ENCODE peak calls at places on chromosomes 6 and 20, in nine cellular contexts. One of them, this sample, is unnamed.

GRCh38 chr20:51972031-51972430 is 169.7 kb upstream of the SALL4 start:
- DNase-seq in fibroblast of pulmonary artery: no peak
- DNase-seq in HepG2: no peak
- DNase-seq in foreskin fibroblast: no peak
- DNase-seq in progenitor cell of endocrine pancreas: no peak
- DNase-seq in HL-60: no peak
- DNase-seq in fibroblast of villous mesenchyme: no peak
- DNase-seq in colonic mucosa: no peak
- DNase-seq in thyroid gland: no peak
- DNase-seq in this sample: no peak

GRCh38 chr6:157548635-157549467 is 167.9 kb downstream of the ZDHHC14 start:
- DNase-seq in foreskin fibroblast: no peak
- DNase-seq in HL-60: peak
- DNase-seq in HepG2: no peak
- DNase-seq in fibroblast of pulmonary artery: no peak
- DNase-seq in thyroid gland: no peak
- DNase-seq in fibroblast of villous mesenchyme: no peak
- DNase-seq in progenitor cell of endocrine pancreas: no peak
- DNase-seq in colonic mucosa: no peak
- DNase-seq in this sample: no peak

GRCh38 chr20:38889050-38889449 is 37.2 kb upstream of the FAM83D start:
- DNase-seq in foreskin fibroblast: no peak
- DNase-seq in HepG2: no peak
- DNase-seq in fibroblast of pulmonary artery: no peak
- DNase-seq in colonic mucosa: no peak
- DNase-seq in progenitor cell of endocrine pancreas: no peak
- DNase-seq in fibroblast of villous mesenchyme: no peak
- DNase-seq in thyroid gland: no peak
- DNase-seq in HL-60: no peak
- DNase-seq in this sample: no peak

GRCh38 chr6:7587631-7588100 is 2.3 kb upstream of the SNRNP48 start:
- DNase-seq in colonic mucosa: peak
- DNase-seq in foreskin fibroblast: peak
- DNase-seq in fibroblast of pulmonary artery: peak
- DNase-seq in thyroid gland: no peak
- DNase-seq in progenitor cell of endocrine pancreas: no peak
- DNase-seq in HL-60: no peak
- DNase-seq in fibroblast of villous mesenchyme: peak
- DNase-seq in HepG2: no peak
- DNase-seq in this sample: no peak

GRCh38 chr6:64330694-64331309 is 695.2 kb downstream of the PHF3 start:
- DNase-seq in progenitor cell of endocrine pancreas: peak
- DNase-seq in HepG2: peak
- DNase-seq in HL-60: peak
- DNase-seq in fibroblast of pulmonary artery: peak
- DNase-seq in thyroid gland: peak
- DNase-seq in colonic mucosa: peak
- DNase-seq in fibroblast of villous mesenchyme: peak
- DNase-seq in foreskin fibroblast: peak
- DNase-seq in this sample: peak

GRCh38 chr6:137739544-137739943 is 127.5 kb upstream of the TNFAIP3 start:
- DNase-seq in fibroblast of pulmonary artery: no peak
- DNase-seq in HL-60: no peak
- DNase-seq in HepG2: no peak
- DNase-seq in foreskin fibroblast: no peak
- DNase-seq in progenitor cell of endocrine pancreas: no peak
- DNase-seq in colonic mucosa: no peak
- DNase-seq in fibroblast of villous mesenchyme: no peak
- DNase-seq in thyroid gland: no peak
- DNase-seq in this sample: no peak

GRCh38 chr20:37911838-37912273 is 8.9 kb downstream of the VSTM2L start:
- DNase-seq in progenitor cell of endocrine pancreas: no peak
- DNase-seq in HepG2: no peak
- DNase-seq in colonic mucosa: peak
- DNase-seq in HL-60: no peak
- DNase-seq in fibroblast of pulmonary artery: peak
- DNase-seq in thyroid gland: no peak
- DNase-seq in foreskin fibroblast: peak
- DNase-seq in fibroblast of villous mesenchyme: peak
- DNase-seq in this sample: peak

GRCh38 chr6:32977272-32977952 is 9.0 kb downstream of the BRD2 start:
- DNase-seq in colonic mucosa: no peak
- DNase-seq in fibroblast of villous mesenchyme: no peak
- DNase-seq in foreskin fibroblast: no peak
- DNase-seq in HL-60: no peak
- DNase-seq in thyroid gland: no peak
- DNase-seq in HepG2: no peak
- DNase-seq in fibroblast of pulmonary artery: no peak
- DNase-seq in progenitor cell of endocrine pancreas: no peak
- DNase-seq in this sample: no peak

GRCh38 chr20:23449400-23449799 is 3.3 kb downstream of the CST11 start:
- DNase-seq in fibroblast of pulmonary artery: peak
- DNase-seq in HepG2: no peak
- DNase-seq in foreskin fibroblast: no peak
- DNase-seq in thyroid gland: no peak
- DNase-seq in progenitor cell of endocrine pancreas: no peak
- DNase-seq in HL-60: peak
- DNase-seq in colonic mucosa: no peak
- DNase-seq in fibroblast of villous mesenchyme: no peak
- DNase-seq in this sample: no peak

GRCh38 chr20:36804425-36804824 is 30.9 kb upstream of the DSN1 start:
- DNase-seq in HL-60: no peak
- DNase-seq in thyroid gland: no peak
- DNase-seq in fibroblast of villous mesenchyme: no peak
- DNase-seq in colonic mucosa: no peak
- DNase-seq in foreskin fibroblast: no peak
- DNase-seq in HepG2: no peak
- DNase-seq in progenitor cell of endocrine pancreas: no peak
- DNase-seq in fibroblast of pulmonary artery: no peak
- DNase-seq in this sample: no peak

GRCh38 chr20:41358230-41358629 is 8.4 kb downstream of the EMILIN3 start:
- DNase-seq in fibroblast of pulmonary artery: no peak
- DNase-seq in colonic mucosa: no peak
- DNase-seq in fibroblast of villous mesenchyme: no peak
- DNase-seq in HepG2: no peak
- DNase-seq in thyroid gland: no peak
- DNase-seq in foreskin fibroblast: no peak
- DNase-seq in HL-60: no peak
- DNase-seq in progenitor cell of endocrine pancreas: no peak
- DNase-seq in this sample: no peak

GRCh38 chr20:49573900-49574416 is 6.0 kb upstream of the PTGIS start:
- DNase-seq in HL-60: no peak
- DNase-seq in thyroid gland: no peak
- DNase-seq in colonic mucosa: no peak
- DNase-seq in fibroblast of villous mesenchyme: no peak
- DNase-seq in fibroblast of pulmonary artery: no peak
- DNase-seq in foreskin fibroblast: peak
- DNase-seq in progenitor cell of endocrine pancreas: no peak
- DNase-seq in HepG2: no peak
- DNase-seq in this sample: no peak

GRCh38 chr6:121436172-121436965 is 923 bp downstream of the GJA1 start:
- DNase-seq in fibroblast of pulmonary artery: peak
- DNase-seq in foreskin fibroblast: no peak
- DNase-seq in thyroid gland: peak
- DNase-seq in fibroblast of villous mesenchyme: no peak
- DNase-seq in progenitor cell of endocrine pancreas: no peak
- DNase-seq in HepG2: no peak
- DNase-seq in HL-60: no peak
- DNase-seq in colonic mucosa: no peak
- DNase-seq in this sample: no peak

GRCh38 chr20:25532971-25533391 is 52.4 kb downstream of the NINL start:
- DNase-seq in foreskin fibroblast: no peak
- DNase-seq in thyroid gland: peak
- DNase-seq in colonic mucosa: no peak
- DNase-seq in fibroblast of pulmonary artery: peak
- DNase-seq in HL-60: no peak
- DNase-seq in HepG2: no peak
- DNase-seq in fibroblast of villous mesenchyme: no peak
- DNase-seq in progenitor cell of endocrine pancreas: no peak
- DNase-seq in this sample: no peak

GRCh38 chr6:128244751-128245405 is 275.5 kb downstream of the PTPRK start:
- DNase-seq in colonic mucosa: no peak
- DNase-seq in HL-60: no peak
- DNase-seq in foreskin fibroblast: no peak
- DNase-seq in fibroblast of pulmonary artery: peak
- DNase-seq in thyroid gland: no peak
- DNase-seq in HepG2: no peak
- DNase-seq in progenitor cell of endocrine pancreas: no peak
- DNase-seq in fibroblast of villous mesenchyme: peak
- DNase-seq in this sample: no peak

GRCh38 chr6:116220172-116220571 is 33.7 kb downstream of the TSPYL4 start:
- DNase-seq in fibroblast of villous mesenchyme: peak
- DNase-seq in HL-60: no peak
- DNase-seq in colonic mucosa: no peak
- DNase-seq in HepG2: no peak
- DNase-seq in foreskin fibroblast: peak
- DNase-seq in progenitor cell of endocrine pancreas: no peak
- DNase-seq in fibroblast of pulmonary artery: peak
- DNase-seq in thyroid gland: peak
- DNase-seq in this sample: no peak

GRCh38 chr20:43824699-43825402 is 89.8 kb upstream of the TOX2 start:
- DNase-seq in colonic mucosa: peak
- DNase-seq in fibroblast of pulmonary artery: peak
- DNase-seq in HL-60: no peak
- DNase-seq in foreskin fibroblast: no peak
- DNase-seq in thyroid gland: no peak
- DNase-seq in HepG2: peak
- DNase-seq in fibroblast of villous mesenchyme: peak
- DNase-seq in progenitor cell of endocrine pancreas: no peak
- DNase-seq in this sample: peak

GRCh38 chr6:53956068-53956711 is 155.1 kb upstream of the MLIP start:
- DNase-seq in fibroblast of villous mesenchyme: peak
- DNase-seq in HL-60: peak
- DNase-seq in HepG2: peak
- DNase-seq in fibroblast of pulmonary artery: peak
- DNase-seq in colonic mucosa: peak
- DNase-seq in foreskin fibroblast: peak
- DNase-seq in progenitor cell of endocrine pancreas: peak
- DNase-seq in thyroid gland: peak
- DNase-seq in this sample: peak
- TF ChIP-seq CTCF in fibroblast of villous mesenchyme: peak
- TF ChIP-seq CTCF in HL-60: peak
- TF ChIP-seq CTCF in HepG2: peak
- TF ChIP-seq CTCF in fibroblast of pulmonary artery: peak
- TF ChIP-seq CTCF in colonic mucosa: peak
- TF ChIP-seq CTCF in foreskin fibroblast: peak
- TF ChIP-seq CTCF in progenitor cell of endocrine pancreas: peak
- TF ChIP-seq CTCF in thyroid gland: peak
- TF ChIP-seq CTCF in this sample: peak

GRCh38 chr6:72386324-72386723 is 235.5 kb upstream of the KCNQ5 start:
- DNase-seq in progenitor cell of endocrine pancreas: no peak
- DNase-seq in HL-60: peak
- DNase-seq in colonic mucosa: no peak
- DNase-seq in foreskin fibroblast: no peak
- DNase-seq in fibroblast of pulmonary artery: peak
- DNase-seq in HepG2: no peak
- DNase-seq in thyroid gland: no peak
- DNase-seq in fibroblast of villous mesenchyme: no peak
- DNase-seq in this sample: no peak
- TF ChIP-seq CTCF in progenitor cell of endocrine pancreas: no peak
- TF ChIP-seq CTCF in HL-60: no peak
- TF ChIP-seq CTCF in colonic mucosa: no peak
- TF ChIP-seq CTCF in foreskin fibroblast: no peak
- TF ChIP-seq CTCF in fibroblast of pulmonary artery: no peak
- TF ChIP-seq CTCF in HepG2: no peak
- TF ChIP-seq CTCF in thyroid gland: no peak
- TF ChIP-seq CTCF in fibroblast of villous mesenchyme: no peak
- TF ChIP-seq CTCF in this sample: no peak

DNA sequence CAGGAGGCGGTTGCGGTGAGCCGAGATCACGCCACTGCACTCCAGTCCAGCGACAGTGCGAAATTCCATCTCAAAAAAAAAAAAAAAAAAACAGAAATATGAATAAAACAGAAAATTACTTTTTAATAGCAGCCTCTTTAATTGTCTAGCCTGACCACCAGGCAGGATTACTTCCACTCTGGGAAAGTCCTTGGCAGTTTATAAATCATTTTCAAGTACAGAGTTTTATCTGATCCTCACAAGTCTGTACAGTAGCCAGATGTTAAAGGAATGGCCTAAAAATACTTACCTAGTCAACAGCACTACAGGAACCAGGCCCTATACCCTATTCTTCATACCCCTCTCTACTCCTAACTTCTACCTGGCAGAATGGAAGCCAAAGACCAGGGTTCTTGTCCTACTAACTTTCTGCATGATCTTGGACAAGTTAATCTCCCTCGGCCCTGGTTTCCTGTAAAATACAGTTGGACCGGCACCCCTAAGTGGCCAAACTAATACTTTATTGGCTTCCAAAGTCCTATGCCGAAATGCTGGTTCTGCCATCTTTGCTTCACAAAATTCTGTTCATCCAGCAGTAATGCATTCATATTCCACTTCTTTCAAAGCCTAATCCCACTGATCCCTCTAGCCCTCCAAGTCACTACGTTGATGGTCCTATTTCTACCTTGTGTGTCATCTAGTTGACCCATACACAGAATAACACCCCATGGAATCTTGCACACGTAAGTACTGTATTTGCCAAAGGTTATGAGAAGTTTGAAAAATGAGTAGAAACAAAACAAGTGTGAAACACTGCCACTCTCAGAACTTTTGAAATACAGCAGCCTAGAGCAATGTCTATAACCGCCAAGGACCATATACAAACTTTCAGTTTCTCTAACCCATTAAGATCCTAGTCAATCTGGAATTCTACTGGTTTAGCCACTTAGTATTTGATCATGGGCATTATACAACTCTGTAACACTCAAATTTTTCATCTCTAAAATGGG is 1.7 kb downstream of the EIF2S2 start:
- DNase-seq in colonic mucosa: no peak
- DNase-seq in foreskin fibroblast: no peak
- DNase-seq in fibroblast of villous mesenchyme: peak
- DNase-seq in thyroid gland: no peak
- DNase-seq in HL-60: no peak
- DNase-seq in HepG2: peak
- DNase-seq in progenitor cell of endocrine pancreas: no peak
- DNase-seq in fibroblast of pulmonary artery: peak
- DNase-seq in this sample: no peak
- TF ChIP-seq CTCF in colonic mucosa: no peak
- TF ChIP-seq CTCF in foreskin fibroblast: no peak
- TF ChIP-seq CTCF in fibroblast of villous mesenchyme: no peak
- TF ChIP-seq CTCF in thyroid gland: no peak
- TF ChIP-seq CTCF in HL-60: no peak
- TF ChIP-seq CTCF in HepG2: peak
- TF ChIP-seq CTCF in progenitor cell of endocrine pancreas: no peak
- TF ChIP-seq CTCF in fibroblast of pulmonary artery: no peak
- TF ChIP-seq CTCF in this sample: no peak

DNA sequence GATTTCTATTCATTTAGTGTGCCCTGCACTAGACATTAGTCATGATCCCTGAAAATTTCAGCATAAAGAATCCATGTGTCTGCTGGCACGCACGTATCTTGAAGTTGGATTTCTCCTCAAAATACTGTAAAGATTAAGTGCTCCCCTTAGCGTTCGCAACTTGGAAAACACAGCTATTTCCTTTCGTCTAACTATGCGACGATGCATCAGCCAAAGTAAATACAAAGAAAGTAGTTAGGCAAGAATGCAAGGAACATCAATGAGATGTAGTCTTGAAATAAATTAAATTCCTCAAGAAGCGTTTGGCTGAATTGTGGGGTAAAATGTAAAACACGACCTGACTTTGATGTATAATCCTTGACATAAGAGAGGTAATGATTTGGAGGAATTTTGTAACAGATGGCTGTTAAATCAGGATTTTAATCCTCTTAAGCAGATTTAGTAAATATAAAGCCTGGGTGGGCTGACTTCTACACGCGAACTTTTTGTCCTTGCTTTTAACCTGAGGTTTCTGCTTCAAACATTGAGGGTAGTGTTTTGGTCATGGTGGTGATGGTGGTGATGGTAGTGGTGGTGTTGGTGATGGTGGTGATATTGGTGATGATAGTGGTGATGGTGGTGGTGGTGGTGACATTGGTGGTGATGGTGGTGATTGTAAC is 88.2 kb downstream of the FOXF2 start:
- DNase-seq in thyroid gland: no peak
- DNase-seq in colonic mucosa: no peak
- DNase-seq in fibroblast of pulmonary artery: peak
- DNase-seq in progenitor cell of endocrine pancreas: no peak
- DNase-seq in HepG2: no peak
- DNase-seq in fibroblast of villous mesenchyme: peak
- DNase-seq in HL-60: no peak
- DNase-seq in foreskin fibroblast: peak
- DNase-seq in this sample: no peak
- TF ChIP-seq CTCF in thyroid gland: no peak
- TF ChIP-seq CTCF in colonic mucosa: no peak
- TF ChIP-seq CTCF in fibroblast of pulmonary artery: peak
- TF ChIP-seq CTCF in progenitor cell of endocrine pancreas: no peak
- TF ChIP-seq CTCF in HepG2: no peak
- TF ChIP-seq CTCF in fibroblast of villous mesenchyme: no peak
- TF ChIP-seq CTCF in HL-60: no peak
- TF ChIP-seq CTCF in foreskin fibroblast: peak
- TF ChIP-seq CTCF in this sample: no peak

This sample was measured in neural crest cell.